ENCODE peak calls at places on chromosomes 7 and 10, in four cellular contexts. Q is IMR-90, J is ovary, V is uterus. N is an unnamed sample.

GRCh38 chr10:86671985-86672710 is 3.8 kb downstream of the LDB3 start:
- DNase-seq in Q (peak; percentile 25), J (peak; percentile 71), V (peak; percentile 65), N (no peak)

GRCh38 chr10:43926875-43927406 is 278.3 kb upstream of the ZNF32 start:
- DNase-seq in Q (no peak), J (no peak), V (no peak), N (peak; percentile 28)

GRCh38 chr10:132389631-132390454 is 7.2 kb upstream of the PWWP2B start:
- DNase-seq in Q (no peak), J (peak; percentile 30), V (peak; percentile 27), N (peak; percentile 82)

GRCh38 chr10:70809726-70810125 is 6.0 kb upstream of the SGPL1 start:
- DNase-seq in Q (no peak), J (no peak), V (no peak), N (no peak)

GRCh38 chr10:78624791-78625190 is 444.0 kb upstream of the ZMIZ1 start:
- DNase-seq in Q (no peak), J (no peak), V (peak; percentile 10), N (peak; percentile 23)

GRCh38 chr7:36261019-36261754 is 108.1 kb downstream of the EEPD1 start:
- DNase-seq in Q (peak; percentile 76), J (no peak), V (no peak), N (no peak)

GRCh38 chr10:73934074-73934473 is 23.1 kb downstream of the PLAU start:
- DNase-seq in Q (no peak), J (no peak), V (no peak), N (no peak)

GRCh38 chr10:46104071-46104585 is 58.1 kb upstream of the MSMB start:
- DNase-seq in Q (no peak), J (no peak), V (no peak), N (no peak)

GRCh38 chr7:111638048-111638447 is 75.8 kb upstream of the IMMP2L start:
- DNase-seq in Q (no peak), J (no peak), V (no peak), N (no peak)

GRCh38 chr10:110353244-110354119 is 48.8 kb upstream of the SMNDC1 start:
- DNase-seq in Q (peak; percentile 99), J (no peak), V (no peak), N (no peak)

GRCh38 chr10:25336330-25336729 is 161.5 kb downstream of the GPR158 start:
- DNase-seq in Q (no peak), J (no peak), V (no peak), N (no peak)

GRCh38 chr10:110184363-110184762 is 23.0 kb upstream of the MXI1 start:
- DNase-seq in Q (no peak), J (no peak), V (no peak), N (peak; percentile 40)

GRCh38 chr7:5690931-5691461 is 90.5 kb downstream of the RNF216 start:
- DNase-seq in Q (no peak), J (peak; percentile 46), V (peak; percentile 48), N (no peak)
- TF ChIP-seq POLR2A in Q (no peak), J (no peak), V (no peak), N (no peak)

GRCh38 chr10:6401562-6402348 is 178.3 kb downstream of the PRKCQ start:
- DNase-seq in Q (peak; percentile 92), J (peak; percentile 79), V (peak; percentile 70), N (peak; percentile 76)
- H3K4me3 ChIP-seq in Q (peak overlapping the region; percentile 3), J (peak overlapping the region; percentile 13), V (no peak overlapping the region), N (no peak overlapping the region)

GRCh38 chr7:157238087-157238486 is 98.7 kb upstream of the DNAJB6 start:
- DNase-seq in Q (no peak), J (no peak), V (no peak), N (no peak)
- TF ChIP-seq CTCF in Q (no peak), J (no peak), V (no peak), N (no peak)

DNA sequence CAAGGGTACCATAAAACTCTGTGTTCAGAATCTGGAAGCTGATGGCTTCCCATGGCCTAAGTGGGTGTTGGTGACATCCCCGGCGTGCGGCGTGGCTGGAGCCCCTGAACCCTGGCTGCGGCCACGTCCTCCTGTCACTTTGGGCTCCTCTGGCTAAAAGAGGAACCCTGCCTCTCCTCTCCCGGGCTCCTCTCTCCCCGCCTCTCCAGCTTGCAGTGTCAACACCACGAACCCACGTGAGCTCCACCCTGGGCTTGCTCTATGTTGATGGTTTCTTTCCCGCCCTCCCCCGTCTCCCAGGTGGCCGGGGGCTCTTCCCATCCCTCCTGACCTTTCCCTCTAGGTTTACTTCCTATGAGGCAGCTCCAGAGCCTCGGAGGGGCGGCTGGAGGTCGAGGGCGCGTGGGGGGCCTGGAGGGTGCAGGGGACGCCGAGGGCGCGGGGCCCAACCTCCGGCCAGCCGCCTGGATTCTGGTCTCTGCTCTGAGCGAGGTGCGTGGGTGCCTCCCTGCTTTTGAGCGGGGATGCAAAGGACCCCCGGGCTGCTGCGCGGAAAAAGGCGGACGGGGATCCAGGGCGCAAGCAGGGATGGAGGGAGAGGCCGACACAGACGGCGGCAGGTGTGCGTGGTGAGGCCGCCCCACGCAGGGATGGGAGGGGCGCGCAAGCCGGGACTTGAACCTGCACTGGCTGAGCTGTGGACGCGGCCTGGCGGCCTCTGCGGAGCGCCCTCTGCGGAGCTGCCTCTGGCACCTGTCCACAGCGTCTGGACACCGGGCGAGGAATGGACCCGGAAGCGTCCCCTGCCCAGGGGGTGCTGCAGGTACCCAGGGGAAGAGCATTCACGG is 115.5 kb upstream of the DIP2C start:
- DNase-seq in Q (no peak), J (no peak), V (no peak), N (peak; percentile 80)
- TF ChIP-seq POLR2A in Q (no peak), J (no peak), V (no peak), N (no peak)

GRCh38 chr7:50793947-50794570 is 11.4 kb upstream of the GRB10 start:
- DNase-seq in Q (no peak), J (no peak), V (no peak), N (no peak)

GRCh38 chr7:50793115-50793946 is 10.6 kb upstream of the GRB10 start:
- DNase-seq in Q (peak; percentile 36), J (peak; percentile 70), V (peak; percentile 59), N (no peak)

GRCh38 chr7:50791921-50792341 is 9.2 kb upstream of the GRB10 start:
- DNase-seq in Q (peak; percentile 38), J (peak; percentile 41), V (no peak), N (no peak)

GRCh38 chr7:50792342-50793114 is 9.8 kb upstream of the GRB10 start:
- DNase-seq in Q (peak; percentile 58), J (peak; percentile 53), V (peak; percentile 39), N (no peak)

DNA sequence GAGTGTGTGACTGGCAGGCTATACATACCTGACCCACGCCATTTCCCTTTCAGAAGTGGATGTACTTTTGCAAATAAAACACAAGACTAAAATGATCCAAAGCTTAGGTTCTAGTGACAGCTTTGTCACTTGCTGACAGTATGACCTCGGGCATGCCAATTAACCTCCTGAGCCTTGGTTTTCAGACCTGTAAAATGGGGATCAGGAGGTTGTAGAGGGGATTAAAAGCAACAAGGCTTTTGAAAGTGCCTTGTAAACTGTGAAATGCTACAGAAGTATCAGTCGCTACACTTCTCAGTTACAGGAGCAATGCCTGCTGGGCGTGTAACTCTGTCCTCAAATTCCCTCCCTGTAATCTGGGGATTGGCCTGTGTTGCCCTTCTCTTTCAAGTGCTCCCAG is 8.7 kb upstream of the GRB10 start:
- DNase-seq in Q (no peak), J (no peak), V (no peak), N (no peak)
- H3K4me3 ChIP-seq in Q (peak overlapping the region; percentile 57), J (peak overlapping the region; percentile 50), V (no peak overlapping the region), N (no peak overlapping the region)

GRCh38 chr7:51000956-51001355 is 218.3 kb upstream of the GRB10 start:
- DNase-seq in Q (no peak), J (no peak), V (no peak), N (no peak)
- TF ChIP-seq CTCF in Q (no peak), J (no peak), V (no peak), N (no peak)

GRCh38 chr7:17697128-17697881 is 243.0 kb downstream of the SNX13 start:
- DNase-seq in Q (no peak), J (no peak), V (no peak), N (no peak)
- TF ChIP-seq POLR2A in Q (no peak), J (no peak), V (no peak), N (no peak)

GRCh38 chr10:75611081-75611971 is 179.9 kb downstream of the LRMDA start:
- DNase-seq in Q (no peak), J (no peak), V (no peak), N (no peak)
- H3K4me3 ChIP-seq in Q (no peak overlapping the region), J (no peak overlapping the region), V (no peak overlapping the region), N (no peak overlapping the region)

DNA sequence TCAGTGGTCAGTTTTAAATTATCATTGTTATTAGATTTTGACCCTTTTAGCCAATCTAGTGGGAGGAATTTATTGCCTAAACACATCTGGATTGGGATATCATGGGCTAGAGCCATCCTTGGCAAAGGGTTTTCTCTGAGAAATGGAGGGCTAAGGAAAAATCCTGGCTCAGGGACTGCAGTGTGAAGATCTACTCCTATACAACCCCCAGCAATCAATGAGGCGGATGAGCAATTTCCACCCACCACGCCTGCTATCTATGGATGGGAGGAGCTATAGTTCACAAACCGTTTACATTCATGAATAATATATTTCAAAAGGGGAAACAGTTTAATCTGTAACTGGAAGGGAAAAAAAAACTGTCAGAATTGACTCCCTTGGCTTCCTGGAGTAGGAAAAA is 2.7 kb downstream of the CAV1 start:
- DNase-seq in Q (peak; percentile 56), J (no peak), V (no peak), N (no peak)
- TF ChIP-seq CTCF in Q (no peak), J (no peak), V (no peak), N (no peak)

DNA sequence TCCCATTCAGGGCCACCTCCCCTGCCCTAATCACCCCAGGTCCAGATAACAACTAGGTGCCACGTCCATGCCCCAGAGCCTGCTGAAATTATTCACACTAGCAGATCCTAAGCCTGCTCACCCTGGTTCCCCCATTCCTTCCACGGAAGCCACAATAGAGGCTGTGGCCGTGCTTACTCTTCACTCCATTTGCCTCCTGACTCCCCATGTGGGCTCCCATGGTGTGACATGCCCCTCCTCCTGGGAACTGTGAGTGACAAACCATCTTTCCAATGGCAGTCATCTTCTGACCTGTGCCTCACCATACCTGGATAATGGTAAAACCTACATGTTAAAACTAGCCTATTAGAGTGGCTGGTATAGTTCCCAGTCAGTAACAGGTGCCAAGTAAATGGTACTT is 216.2 kb upstream of the PRKCQ start:
- DNase-seq in Q (no peak), J (no peak), V (no peak), N (no peak)
- TF ChIP-seq POLR2A in Q (no peak), J (no peak), V (no peak), N (no peak)

N was measured in lower leg skin.